ENCODE peak calls at places on chromosomes 16 and 17, in five cellular contexts. E is RPMI7951, V is HT1080, Z is pancreas, D is astrocyte of the spinal cord. T is an unnamed sample.

GRCh38 chr16:46906360-46907060 is 22.3 kb downstream of the GPT2 start:
- DNase-seq in E (no peak), V (no peak), Z (no peak), D (no peak), T (no peak)

GRCh38 chr17:72427761-72428109 is 306.9 kb downstream of the SOX9 start:
- DNase-seq in E (no peak), V (no peak), Z (no peak), D (no peak), T (no peak)

GRCh38 chr17:45851464-45851863 is 6.8 kb downstream of the SPPL2C start:
- DNase-seq in E (no peak), V (no peak), Z (no peak), D (no peak), T (no peak)

GRCh38 chr17:43578699-43579569 is 32.8 kb upstream of the ETV4 start:
- DNase-seq in E (peak), V (no peak), Z (no peak), D (peak), T (peak)

GRCh38 chr17:28338056-28338768 is 2.7 kb downstream of the TNFAIP1 start:
- DNase-seq in E (peak), V (peak), Z (no peak), D (peak), T (peak)

GRCh38 chr17:69538795-69539194 is 124.3 kb downstream of the MAP2K6 start:
- DNase-seq in E (no peak), V (no peak), Z (no peak), D (no peak), T (peak)

GRCh38 chr17:4072487-4073157 is 70.2 kb downstream of the ZZEF1 start:
- DNase-seq in E (no peak), V (no peak), Z (no peak), D (peak), T (peak)

GRCh38 chr17:12597895-12598294 is 67.8 kb upstream of the MYOCD start:
- DNase-seq in E (no peak), V (no peak), Z (no peak), D (no peak), T (no peak)

GRCh38 chr16:89720520-89720858 is 209 bp downstream of the VPS9D1 start:
- DNase-seq in E (peak), V (no peak), Z (peak), D (peak), T (peak)

GRCh38 chr16:53833145-53833544 is 129.2 kb downstream of the FTO start:
- DNase-seq in E (no peak), V (no peak), Z (no peak), D (no peak), T (no peak)

GRCh38 chr16:19400709-19401108 is 17.0 kb upstream of the TMC5 start:
- DNase-seq in E (no peak), V (peak), Z (no peak), D (no peak), T (no peak)

GRCh38 chr17:48014603-48015037 is 23.0 kb downstream of the COPZ2 start:
- DNase-seq in E (no peak), V (no peak), Z (no peak), D (no peak), T (no peak)

GRCh38 chr16:77662241-77662640 is 60.1 kb upstream of the NUDT7 start:
- DNase-seq in E (no peak), V (no peak), Z (no peak), D (no peak), T (no peak)

GRCh38 chr17:30580916-30581315 is 103.7 kb downstream of the GOSR1 start:
- DNase-seq in E (peak), V (no peak), Z (no peak), D (no peak), T (no peak)

GRCh38 chr17:77287432-77288068 is 146.8 kb downstream of the SEC14L1 start:
- DNase-seq in E (peak), V (peak), Z (peak), D (peak), T (peak)

GRCh38 chr17:9905078-9905415 is at the start of gene RCVRN:
- DNase-seq in E (no peak), V (no peak), Z (no peak), D (no peak), T (no peak)

GRCh38 chr16:53664724-53665345 is 38.8 kb downstream of the RPGRIP1L start:
- DNase-seq in E (peak), V (peak), Z (peak), D (peak), T (peak)

GRCh38 chr16:89393731-89394406 is 96.5 kb downstream of the ANKRD11 start:
- DNase-seq in E (no peak), V (no peak), Z (peak), D (no peak), T (no peak)

GRCh38 chr16:30521476-30521872 is 4.9 kb downstream of the ZNF768 start:
- DNase-seq in E (no peak), V (no peak), Z (no peak), D (no peak), T (no peak)

GRCh38 chr17:67244621-67245072 is 349 bp downstream of the HELZ start:
- DNase-seq in E (no peak), V (no peak), Z (peak), D (no peak), T (no peak)

GRCh38 chr17:67046398-67046797 is 2.0 kb downstream of the CACNG1 start:
- DNase-seq in E (no peak), V (no peak), Z (no peak), D (no peak), T (no peak)

GRCh38 chr17:81527591-81528383 is at the start of gene FSCN2:
- DNase-seq in E (no peak), V (no peak), Z (no peak), D (no peak), T (no peak)

GRCh38 chr17:13395872-13396271 is 205.9 kb downstream of the HS3ST3A1 start:
- DNase-seq in E (peak), V (no peak), Z (no peak), D (no peak), T (no peak)

GRCh38 chr17:72056155-72056554 is 64.7 kb upstream of the SOX9 start:
- DNase-seq in E (no peak), V (no peak), Z (no peak), D (no peak), T (no peak)

GRCh38 chr16:4371481-4372314 is at the start of gene VASN:
- DNase-seq in E (peak), V (peak), Z (peak), D (peak), T (peak)

GRCh38 chr16:22373662-22374310 is 633 bp downstream of the CDR2 start:
- DNase-seq in E (peak), V (peak), Z (peak), D (peak), T (peak)

GRCh38 chr16:66427036-66427446 is at the start of gene BEAN1:
- DNase-seq in E (peak), V (no peak), Z (no peak), D (no peak), T (no peak)